ENCODE peak calls at places on chromosomes 1 and 21, in six cellular contexts. K, D, Q, A, B and I are unnamed samples.

GRCh38 chr1:228018961-228019721 is 12.3 kb downstream of the WNT3A start:
- DNase-seq in K (no peak), D (no peak), Q (no peak), A (no peak), B (no peak), I (no peak)

GRCh38 chr1:149846600-149847466 is 52.5 kb upstream of the BOLA1 start:
- DNase-seq in K (no peak), D (no peak), Q (no peak), A (no peak), B (peak), I (no peak)

GRCh38 chr1:43552813-43553212 is 22.1 kb downstream of the PTPRF start:
- DNase-seq in K (peak), D (no peak), Q (peak), A (no peak), B (no peak), I (no peak)

GRCh38 chr1:179714159-179714558 is 28.9 kb upstream of the FAM163A start:
- DNase-seq in K (no peak), D (no peak), Q (no peak), A (no peak), B (no peak), I (no peak)

GRCh38 chr1:38817958-38818705 is 41.4 kb downstream of the RRAGC start:
- DNase-seq in K (no peak), D (peak), Q (peak), A (no peak), B (peak), I (peak)

GRCh38 chr1:7299994-7300393 is 471.1 kb upstream of the VAMP3 start:
- DNase-seq in K (no peak), D (no peak), Q (peak), A (no peak), B (no peak), I (no peak)

GRCh38 chr1:18464665-18465050 is 16.1 kb upstream of the KLHDC7A start:
- DNase-seq in K (no peak), D (no peak), Q (no peak), A (no peak), B (no peak), I (no peak)

GRCh38 chr21:15455819-15456462 is 273.8 kb upstream of the USP25 start:
- DNase-seq in K (no peak), D (no peak), Q (no peak), A (no peak), B (no peak), I (no peak)

GRCh38 chr1:57281324-57281723 is 142.5 kb downstream of the DAB1 start:
- DNase-seq in K (no peak), D (no peak), Q (no peak), A (no peak), B (no peak), I (no peak)

GRCh38 chr1:46420533-46420915 is 26.4 kb downstream of the FAAH start:
- DNase-seq in K (no peak), D (no peak), Q (no peak), A (no peak), B (no peak), I (no peak)

GRCh38 chr1:194300340-194300739 is 1113.9 kb upstream of the B3GALT2 start:
- DNase-seq in K (no peak), D (no peak), Q (no peak), A (no peak), B (no peak), I (no peak)

GRCh38 chr1:3368711-3369436 is 85.6 kb upstream of the ARHGEF16 start:
- DNase-seq in K (no peak), D (no peak), Q (peak), A (no peak), B (no peak), I (no peak)

GRCh38 chr1:184866991-184867788 is 107.1 kb downstream of the NIBAN1 start:
- DNase-seq in K (no peak), D (peak), Q (peak), A (peak), B (no peak), I (peak)

GRCh38 chr1:23194119-23194984 is 22.9 kb downstream of the HTR1D start:
- DNase-seq in K (no peak), D (no peak), Q (peak), A (no peak), B (peak), I (no peak)

GRCh38 chr21:35932232-35932911 is 128.0 kb downstream of the SETD4 start:
- DNase-seq in K (peak), D (no peak), Q (peak), A (peak), B (no peak), I (no peak)

GRCh38 chr1:198639581-198640235 is 868 bp downstream of the PTPRC start:
- DNase-seq in K (no peak), D (no peak), Q (no peak), A (no peak), B (no peak), I (no peak)

GRCh38 chr1:29498126-29499100 is 262.1 kb downstream of the PTPRU start:
- DNase-seq in K (no peak), D (no peak), Q (no peak), A (no peak), B (no peak), I (no peak)

GRCh38 chr1:43372172-43372571 is 4.4 kb upstream of the ELOVL1 start:
- DNase-seq in K (no peak), D (no peak), Q (peak), A (no peak), B (no peak), I (no peak)

GRCh38 chr1:219326843-219327242 is 153.2 kb downstream of the LYPLAL1 start:
- DNase-seq in K (no peak), D (no peak), Q (no peak), A (no peak), B (no peak), I (no peak)

GRCh38 chr1:241419986-241420385 is 63.0 kb upstream of the RGS7 start:
- DNase-seq in K (no peak), D (no peak), Q (peak), A (no peak), B (no peak), I (no peak)

GRCh38 chr21:44785620-44786344 is 15.8 kb downstream of the UBE2G2 start:
- DNase-seq in K (no peak), D (no peak), Q (peak), A (no peak), B (no peak), I (no peak)

GRCh38 chr1:88998716-88999115 is 6.3 kb upstream of the KYAT3 start:
- DNase-seq in K (peak), D (no peak), Q (peak), A (peak), B (peak), I (no peak)

GRCh38 chr1:36771678-36772284 is 262.5 kb downstream of the GRIK3 start:
- DNase-seq in K (no peak), D (no peak), Q (no peak), A (no peak), B (peak), I (no peak)

GRCh38 chr21:44920694-44921604 is at the start of gene ITGB2:
- DNase-seq in K (no peak), D (peak), Q (no peak), A (peak), B (no peak), I (peak)

GRCh38 chr1:14968251-14968812 is 185.2 kb upstream of the TMEM51 start:
- DNase-seq in K (peak), D (no peak), Q (peak), A (no peak), B (peak), I (no peak)

GRCh38 chr1:224615861-224616760 is at the start of gene CNIH3:
- DNase-seq in K (no peak), D (peak), Q (peak), A (no peak), B (peak), I (no peak)

GRCh38 chr1:65441464-65441863 is 21.0 kb downstream of the LEPR start:
- DNase-seq in K (no peak), D (no peak), Q (no peak), A (no peak), B (no peak), I (no peak)

GRCh38 chr1:54815086-54815876 is 14.2 kb upstream of the TTC22 start:
- DNase-seq in K (no peak), D (no peak), Q (no peak), A (no peak), B (no peak), I (no peak)

GRCh38 chr1:97759078-97759477 is 161.8 kb downstream of the DPYD start:
- DNase-seq in K (no peak), D (no peak), Q (peak), A (no peak), B (no peak), I (no peak)

GRCh38 chr21:22993822-22994574 is 1995.8 kb downstream of the NCAM2 start:
- DNase-seq in K (no peak), D (no peak), Q (no peak), A (no peak), B (no peak), I (no peak)

GRCh38 chr1:38989979-38990378 is 1.1 kb upstream of the AKIRIN1 start:
- DNase-seq in K (no peak), D (no peak), Q (no peak), A (no peak), B (no peak), I (no peak)